ENCODE peak calls at places on chromosomes 12 and 14, in six cellular contexts. L is AG09309, Z is GM12865, H is activated T-cell treated with anti-CD3 and anti-CD28 coated beads for 1 hour, E is ACHN, V is hypothalamus. G is an unnamed sample.

GRCh38 chr12:6779667-6780459 is 7.5 kb downstream of the LAG3 start:
- DNase-seq in L (no peak), Z (no peak), H (no peak), E (no peak), V (no peak), G (no peak)

GRCh38 chr12:57823908-57824640 is 5.5 kb upstream of the AVIL start:
- DNase-seq in L (no peak), Z (no peak), H (no peak), E (no peak), V (no peak), G (no peak)

GRCh38 chr12:72346331-72346944 is 74.3 kb downstream of the TRHDE start:
- DNase-seq in L (peak), Z (peak), H (no peak), E (peak), V (no peak), G (peak)

GRCh38 chr12:111943929-111944328 is 69.0 kb downstream of the TMEM116 start:
- DNase-seq in L (no peak), Z (no peak), H (no peak), E (no peak), V (no peak), G (no peak)

GRCh38 chr12:24244801-24245200 is 295.3 kb upstream of the SOX5 start:
- DNase-seq in L (no peak), Z (no peak), H (no peak), E (no peak), V (no peak), G (no peak)

GRCh38 chr14:23294734-23295561 is 7.7 kb downstream of the PPP1R3E start:
- DNase-seq in L (no peak), Z (peak), H (peak), E (peak), V (no peak), G (no peak)

GRCh38 chr12:108734200-108734906 is 3.0 kb upstream of the CORO1C start:
- DNase-seq in L (peak), Z (peak), H (no peak), E (peak), V (no peak), G (no peak)

GRCh38 chr12:52522346-52523011 is 2.3 kb upstream of the KRT5 start:
- DNase-seq in L (no peak), Z (no peak), H (no peak), E (no peak), V (no peak), G (no peak)

GRCh38 chr12:20798561-20798960 is 11.9 kb upstream of the SLCO1B3 start:
- DNase-seq in L (no peak), Z (peak), H (no peak), E (peak), V (no peak), G (peak)

GRCh38 chr14:33499687-33500086 is 451.2 kb downstream of the EGLN3 start:
- DNase-seq in L (no peak), Z (no peak), H (no peak), E (no peak), V (no peak), G (no peak)

G was measured in glomerular endothelial cell.